ENCODE peak calls at places on chromosomes 7 and 10, in nine cellular contexts. M is right lobe of liver; R is ELF-1; H is kidney tubule cell; D is renal cortical epithelial cell; V is stimulated activated CD4-positive, alpha-beta T cell treated with anti-CD3 and anti-CD28 coated beads, Interleukin-2, amount 100 ng/mL, for 24 hours; K is activated CD4-positive, alpha-beta memory T cell treated with anti-CD3 and anti-CD28 coated beads, Interleukin-2, amount 10 ng/mL, durations not matched to agents 7 days and 5 days; Z is GM04503; C is RCC 7860. P is an unnamed sample.

GRCh38 chr7:100430450-100431285 is 1.0 kb downstream of the MEPCE start:
- DNase-seq in Z (no peak), H (peak; percentile 20), K (peak; percentile 51), M (no peak), V (peak; percentile 44), D (no peak), R (no peak), C (no peak), P (no peak)

GRCh38 chr10:45408421-45409319 is 34.7 kb downstream of the ALOX5 start:
- DNase-seq in M (no peak), R (no peak), H (no peak), K (no peak), C (no peak), Z (no peak), D (no peak), V (no peak), P (no peak)

GRCh38 chr7:84200859-84201258 is 6.3 kb upstream of the SEMA3A start:
- DNase-seq in C (no peak), R (no peak), Z (no peak), M (no peak), V (no peak), H (peak; percentile 17), D (peak; percentile 26), K (no peak), P (no peak)

GRCh38 chr7:46990761-46991160 is 591.1 kb downstream of the TNS3 start:
- DNase-seq in V (no peak), C (no peak), Z (peak; percentile 47), K (no peak), H (peak; percentile 10), M (no peak), R (no peak), D (no peak), P (peak; percentile 17)

GRCh38 chr7:70457477-70458194 is 674.3 kb upstream of the GALNT17 start:
- DNase-seq in R (peak; percentile 70), K (no peak), H (no peak), Z (no peak), V (no peak), C (no peak), D (no peak), M (no peak), P (no peak)

GRCh38 chr10:121988361-121989324 is at the start of gene TACC2:
- DNase-seq in Z (no peak), R (peak; percentile 78), D (no peak), K (no peak), V (no peak), M (no peak), C (no peak), H (peak; percentile 22), P (no peak)

GRCh38 chr10:45000138-45000763 is 472 bp upstream of the ZNF22 start:
- DNase-seq in D (peak; percentile 80), K (no peak), R (no peak), V (no peak), H (peak; percentile 46), C (no peak), M (peak; percentile 73), Z (no peak), P (peak; percentile 77)

GRCh38 chr7:38327597-38327996 is 54.2 kb upstream of the TARP start:
- DNase-seq in H (no peak), C (no peak), D (no peak), R (no peak), K (no peak), V (no peak), M (no peak), Z (no peak), P (no peak)

GRCh38 chr7:113912881-113913280 is 5.9 kb downstream of the PPP1R3A start:
- DNase-seq in K (no peak), H (no peak), R (no peak), C (no peak), D (no peak), M (no peak), V (no peak), Z (no peak), P (no peak)

P was measured in fibroblast of pulmonary artery.